ENCODE peak calls at places on chromosomes 5 and 9, in eight cellular contexts. S is IMR-90, R is neural progenitor cell, D is GM12878, P is endothelial cell of umbilical vein, B is colonic mucosa, W is K562, N is H1. Q is an unnamed sample.

GRCh38 chr5:88551724-88552345 is 283.2 kb upstream of the TMEM161B start:
- DNase-seq in S (no peak), R (peak; percentile 95), D (no peak), P (no peak), B (no peak), W (no peak), N (no peak), Q (peak; percentile 70)

GRCh38 chr9:93590609-93591234 is 14.3 kb downstream of the PHF2 start:
- DNase-seq in S (no peak), R (no peak), D (no peak), P (no peak), B (no peak), W (no peak), N (peak; percentile 37), Q (no peak)

GRCh38 chr5:166073921-166074838 is 2217.3 kb upstream of the WWC1 start:
- DNase-seq in S (no peak), R (peak; percentile 76), D (no peak), P (no peak), B (no peak), W (no peak), N (peak; percentile 51), Q (peak; percentile 70)

GRCh38 chr5:6611561-6612256 is 21.1 kb downstream of the NSUN2 start:
- DNase-seq in S (no peak), R (no peak), D (no peak), P (no peak), B (no peak), W (no peak), N (no peak), Q (no peak)

GRCh38 chr9:70995511-70995910 is 125.9 kb downstream of the TRPM3 start:
- DNase-seq in S (no peak), R (no peak), D (no peak), P (no peak), B (no peak), W (no peak), N (no peak), Q (no peak)

GRCh38 chr9:115757461-115757860 is 396.1 kb upstream of the PAPPA start:
- DNase-seq in S (no peak), R (no peak), D (no peak), P (no peak), B (no peak), W (no peak), N (no peak), Q (no peak)

GRCh38 chr9:101403886-101404285 is 5.2 kb downstream of the ZNF189 start:
- DNase-seq in S (no peak), R (no peak), D (no peak), P (no peak), B (no peak), W (no peak), N (no peak), Q (no peak)

GRCh38 chr5:110401881-110402280 is 324.6 kb downstream of the TMEM232 start:
- DNase-seq in S (no peak), R (no peak), D (no peak), P (no peak), B (no peak), W (no peak), N (no peak), Q (no peak)

GRCh38 chr9:109381011-109381729 is 60.3 kb upstream of the EPB41L4B start:
- DNase-seq in S (peak; percentile 37), R (no peak), D (no peak), P (no peak), B (no peak), W (no peak), N (no peak), Q (no peak)

GRCh38 chr5:35644543-35644942 is 26.9 kb downstream of the SPEF2 start:
- DNase-seq in S (no peak), R (peak; percentile 11), D (no peak), P (no peak), B (no peak), W (no peak), N (no peak), Q (peak; percentile 54)

GRCh38 chr5:81428866-81429265 is 34.9 kb upstream of the ACOT12 start:
- DNase-seq in S (no peak), R (no peak), D (no peak), P (peak; percentile 87), B (no peak), W (no peak), N (no peak), Q (no peak)

GRCh38 chr5:54390015-54390414 is 65.5 kb upstream of the HSPB3 start:
- DNase-seq in S (peak; percentile 97), R (no peak), D (no peak), P (peak; percentile 15), B (peak; percentile 53), W (peak; percentile 90), N (no peak), Q (no peak)

GRCh38 chr5:143887302-143887638 is 75.3 kb downstream of the HMHB1 start:
- DNase-seq in S (peak; percentile 49), R (no peak), D (no peak), P (peak; percentile 40), B (no peak), W (no peak), N (no peak), Q (no peak)

DNA sequence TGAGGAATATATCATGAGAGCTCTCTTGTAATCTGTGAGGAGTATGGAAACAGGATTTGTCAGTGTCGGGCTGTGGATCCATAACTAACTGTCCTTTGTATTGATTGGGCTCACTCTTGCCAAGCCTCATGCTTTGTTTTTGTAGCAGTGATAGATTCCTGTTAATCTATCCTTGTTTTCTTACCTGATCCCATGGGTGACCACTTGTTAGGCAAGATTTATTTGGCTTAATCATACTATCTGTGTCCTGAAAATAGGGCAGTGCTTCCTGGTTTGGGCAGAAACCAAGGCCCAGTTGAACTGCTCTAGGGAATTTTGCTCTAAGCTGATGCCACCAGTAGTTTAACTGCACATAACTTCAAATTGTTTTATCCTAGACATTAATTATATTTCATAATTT is 6.1 kb downstream of the NDFIP1 start:
- DNase-seq in S (no peak), R (no peak), D (no peak), P (no peak), B (no peak), W (no peak), N (no peak), Q (no peak)
- H3K9ac ChIP-seq in S (no peak overlapping the region), R (no peak overlapping the region), D (no peak overlapping the region), P (no peak overlapping the region), B (no peak overlapping the region), W (no peak overlapping the region), N (no peak overlapping the region), Q (no peak overlapping the region)

DNA sequence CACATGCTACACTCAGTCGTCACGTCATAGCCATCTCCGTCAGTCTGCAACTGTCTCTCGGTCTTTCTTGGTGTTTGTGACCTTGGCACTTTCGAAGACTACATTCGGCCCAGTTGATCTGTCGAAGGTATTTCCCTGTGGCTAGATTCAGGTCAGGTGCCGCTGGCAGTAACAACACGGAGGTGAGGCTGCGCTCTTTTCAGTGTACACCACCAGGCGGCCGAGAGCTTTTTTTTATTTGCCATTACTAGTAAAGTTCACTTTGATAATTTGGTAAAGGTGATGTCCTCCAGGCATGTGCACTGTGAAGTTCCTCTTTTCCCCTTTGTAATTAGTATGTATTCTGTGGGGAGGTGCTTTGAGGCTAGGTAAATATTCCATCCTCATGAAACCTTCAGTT is 49.7 kb downstream of the RNF130 start:
- DNase-seq in S (no peak), R (no peak), D (no peak), P (no peak), B (no peak), W (no peak), N (no peak), Q (no peak)
- TF ChIP-seq CTCF in S (no peak), R (peak; percentile 4), D (no peak), P (no peak), B (no peak), W (no peak), N (peak; percentile 33), Q (peak; percentile 60)

GRCh38 chr9:27276182-27277030 is 20.5 kb downstream of the EQTN start:
- DNase-seq in S (peak; percentile 67), R (peak; percentile 73), D (no peak), P (peak; percentile 72), B (peak; percentile 26), W (peak; percentile 25), N (no peak), Q (no peak)
- H3K4me3 ChIP-seq in S (no peak overlapping the region), R (no peak overlapping the region), D (no peak overlapping the region), P (no peak overlapping the region), B (no peak overlapping the region), W (no peak overlapping the region), N (no peak overlapping the region), Q (no peak overlapping the region)

GRCh38 chr9:87740198-87740597 is 14.3 kb downstream of the CTSL start:
- DNase-seq in S (peak; percentile 6), R (no peak), D (no peak), P (no peak), B (no peak), W (peak; percentile 55), N (no peak), Q (no peak)
- H3K9ac ChIP-seq in S (no peak overlapping the region), R (no peak overlapping the region), D (no peak overlapping the region), P (no peak overlapping the region), B (no peak overlapping the region), W (no peak overlapping the region), N (no peak overlapping the region), Q (no peak overlapping the region)

GRCh38 chr9:68683433-68683832 is 21.6 kb upstream of the PIP5K1B start:
- DNase-seq in S (no peak), R (no peak), D (no peak), P (no peak), B (no peak), W (no peak), N (no peak), Q (no peak)

GRCh38 chr9:68690088-68690487 is 15.0 kb upstream of the PIP5K1B start:
- DNase-seq in S (no peak), R (peak; percentile 58), D (no peak), P (peak; percentile 43), B (no peak), W (peak; percentile 30), N (no peak), Q (peak; percentile 57)

GRCh38 chr9:68685213-68685612 is 19.8 kb upstream of the PIP5K1B start:
- DNase-seq in S (no peak), R (no peak), D (no peak), P (no peak), B (no peak), W (no peak), N (no peak), Q (no peak)

GRCh38 chr9:68685770-68686169 is 19.3 kb upstream of the PIP5K1B start:
- DNase-seq in S (no peak), R (peak; percentile 20), D (no peak), P (peak; percentile 39), B (peak; percentile 82), W (peak; percentile 68), N (peak; percentile 57), Q (peak; percentile 77)
- TF ChIP-seq CTCF in S (peak; percentile 24), R (peak; percentile 50), D (peak; percentile 77), P (peak; percentile 36), B (peak; percentile 52), W (peak; percentile 73), N (peak; percentile 74), Q (peak; percentile 78)

GRCh38 chr9:5633243-5633642 is 4.3 kb downstream of the RIC1 start:
- DNase-seq in S (peak; percentile 60), R (no peak), D (no peak), P (no peak), B (no peak), W (peak; percentile 59), N (no peak), Q (no peak)
- H3K4me3 ChIP-seq in S (no peak overlapping the region), R (no peak overlapping the region), D (peak overlapping the region; percentile 98), P (no peak overlapping the region), B (no peak overlapping the region), W (no peak overlapping the region), N (no peak overlapping the region), Q (no peak overlapping the region)

GRCh38 chr5:566636-567309 is 42.5 kb upstream of the SLC9A3 start:
- DNase-seq in S (no peak), R (no peak), D (no peak), P (no peak), B (no peak), W (peak; percentile 24), N (no peak), Q (no peak)
- H3K9ac ChIP-seq in S (no peak overlapping the region), R (no peak overlapping the region), D (no peak overlapping the region), P (no peak overlapping the region), B (no peak overlapping the region), W (no peak overlapping the region), N (no peak overlapping the region), Q (no peak overlapping the region)

GRCh38 chr9:74784506-74784905 is 103.2 kb downstream of the TRPM6 start:
- DNase-seq in S (peak; percentile 19), R (no peak), D (no peak), P (no peak), B (no peak), W (no peak), N (no peak), Q (no peak)
- TF ChIP-seq CTCF in S (no peak), R (no peak), D (no peak), P (no peak), B (no peak), W (no peak), N (no peak), Q (no peak)

Q was measured in endodermal cell.